ENCODE peak calls at places on chromosomes 6 and 20, in seven cellular contexts. One of them, this sample, is unnamed.

GRCh38 chr6:29414588-29414987 is at the start of gene OR12D1:
- DNase-seq in HTR-8/SVneo: no peak
- DNase-seq in myocyte: no peak
- DNase-seq in caudate nucleus: no peak
- DNase-seq in HFF-Myc: no peak
- DNase-seq in mesothelial cell of epicardium: no peak
- DNase-seq in stimulated activated CD4-positive, alpha-beta T cell treated with anti-CD3 and anti-CD28 coated beads, Interleukin-4, amount 100 ng/mL, for 1 hour: no peak
- DNase-seq in this sample: peak

GRCh38 chr6:38212579-38212978 is 393.1 kb downstream of the ZFAND3 start:
- DNase-seq in myocyte: no peak
- DNase-seq in caudate nucleus: no peak
- DNase-seq in stimulated activated CD4-positive, alpha-beta T cell treated with anti-CD3 and anti-CD28 coated beads, Interleukin-4, amount 100 ng/mL, for 1 hour: no peak
- DNase-seq in HTR-8/SVneo: no peak
- DNase-seq in mesothelial cell of epicardium: no peak
- DNase-seq in HFF-Myc: no peak
- DNase-seq in this sample: peak

GRCh38 chr20:50367739-50368375 is 142.3 kb upstream of the PTPN1 start:
- DNase-seq in myocyte: no peak
- DNase-seq in mesothelial cell of epicardium: no peak
- DNase-seq in HFF-Myc: no peak
- DNase-seq in HTR-8/SVneo: no peak
- DNase-seq in stimulated activated CD4-positive, alpha-beta T cell treated with anti-CD3 and anti-CD28 coated beads, Interleukin-4, amount 100 ng/mL, for 1 hour: no peak
- DNase-seq in caudate nucleus: no peak
- DNase-seq in this sample: no peak

GRCh38 chr6:12200025-12200424 is 90.1 kb upstream of the EDN1 start:
- DNase-seq in HFF-Myc: no peak
- DNase-seq in caudate nucleus: no peak
- DNase-seq in myocyte: no peak
- DNase-seq in mesothelial cell of epicardium: no peak
- DNase-seq in HTR-8/SVneo: no peak
- DNase-seq in stimulated activated CD4-positive, alpha-beta T cell treated with anti-CD3 and anti-CD28 coated beads, Interleukin-4, amount 100 ng/mL, for 1 hour: no peak
- DNase-seq in this sample: no peak

GRCh38 chr6:1625926-1626413 is 16.3 kb downstream of the FOXC1 start:
- DNase-seq in stimulated activated CD4-positive, alpha-beta T cell treated with anti-CD3 and anti-CD28 coated beads, Interleukin-4, amount 100 ng/mL, for 1 hour: no peak
- DNase-seq in HFF-Myc: no peak
- DNase-seq in HTR-8/SVneo: no peak
- DNase-seq in caudate nucleus: no peak
- DNase-seq in mesothelial cell of epicardium: no peak
- DNase-seq in myocyte: no peak
- DNase-seq in this sample: no peak

GRCh38 chr6:135033238-135033637 is 21.4 kb downstream of the HBS1L start:
- DNase-seq in mesothelial cell of epicardium: no peak
- DNase-seq in HFF-Myc: no peak
- DNase-seq in myocyte: no peak
- DNase-seq in caudate nucleus: no peak
- DNase-seq in HTR-8/SVneo: no peak
- DNase-seq in stimulated activated CD4-positive, alpha-beta T cell treated with anti-CD3 and anti-CD28 coated beads, Interleukin-4, amount 100 ng/mL, for 1 hour: no peak
- DNase-seq in this sample: no peak

GRCh38 chr6:80528115-80528514 is 421.6 kb downstream of the BCKDHB start:
- DNase-seq in HFF-Myc: peak
- DNase-seq in myocyte: no peak
- DNase-seq in stimulated activated CD4-positive, alpha-beta T cell treated with anti-CD3 and anti-CD28 coated beads, Interleukin-4, amount 100 ng/mL, for 1 hour: no peak
- DNase-seq in HTR-8/SVneo: no peak
- DNase-seq in caudate nucleus: no peak
- DNase-seq in mesothelial cell of epicardium: no peak
- DNase-seq in this sample: no peak

GRCh38 chr20:18488301-18488700 is 8.7 kb downstream of the RBBP9 start:
- DNase-seq in caudate nucleus: no peak
- DNase-seq in mesothelial cell of epicardium: no peak
- DNase-seq in HTR-8/SVneo: no peak
- DNase-seq in myocyte: no peak
- DNase-seq in stimulated activated CD4-positive, alpha-beta T cell treated with anti-CD3 and anti-CD28 coated beads, Interleukin-4, amount 100 ng/mL, for 1 hour: no peak
- DNase-seq in HFF-Myc: no peak
- DNase-seq in this sample: no peak

GRCh38 chr6:33771342-33772113 is 17.4 kb downstream of the LEMD2 start:
- DNase-seq in HFF-Myc: peak
- DNase-seq in caudate nucleus: no peak
- DNase-seq in stimulated activated CD4-positive, alpha-beta T cell treated with anti-CD3 and anti-CD28 coated beads, Interleukin-4, amount 100 ng/mL, for 1 hour: peak
- DNase-seq in HTR-8/SVneo: peak
- DNase-seq in mesothelial cell of epicardium: peak
- DNase-seq in myocyte: peak
- DNase-seq in this sample: peak

GRCh38 chr6:21479140-21479539 is 114.4 kb upstream of the SOX4 start:
- DNase-seq in myocyte: peak
- DNase-seq in caudate nucleus: no peak
- DNase-seq in HFF-Myc: no peak
- DNase-seq in stimulated activated CD4-positive, alpha-beta T cell treated with anti-CD3 and anti-CD28 coated beads, Interleukin-4, amount 100 ng/mL, for 1 hour: no peak
- DNase-seq in mesothelial cell of epicardium: no peak
- DNase-seq in HTR-8/SVneo: no peak
- DNase-seq in this sample: no peak

GRCh38 chr6:112574190-112574589 is 227.1 kb downstream of the RFPL4B start:
- DNase-seq in myocyte: no peak
- DNase-seq in HFF-Myc: no peak
- DNase-seq in stimulated activated CD4-positive, alpha-beta T cell treated with anti-CD3 and anti-CD28 coated beads, Interleukin-4, amount 100 ng/mL, for 1 hour: no peak
- DNase-seq in caudate nucleus: no peak
- DNase-seq in mesothelial cell of epicardium: no peak
- DNase-seq in HTR-8/SVneo: no peak
- DNase-seq in this sample: peak

GRCh38 chr6:10801224-10801848 is 37.0 kb downstream of the MAK start:
- DNase-seq in myocyte: peak
- DNase-seq in HFF-Myc: peak
- DNase-seq in stimulated activated CD4-positive, alpha-beta T cell treated with anti-CD3 and anti-CD28 coated beads, Interleukin-4, amount 100 ng/mL, for 1 hour: peak
- DNase-seq in HTR-8/SVneo: peak
- DNase-seq in mesothelial cell of epicardium: no peak
- DNase-seq in caudate nucleus: peak
- DNase-seq in this sample: peak

GRCh38 chr6:50815436-50816114 is 3.1 kb upstream of the TFAP2B start:
- DNase-seq in myocyte: peak
- DNase-seq in mesothelial cell of epicardium: no peak
- DNase-seq in caudate nucleus: no peak
- DNase-seq in HTR-8/SVneo: no peak
- DNase-seq in stimulated activated CD4-positive, alpha-beta T cell treated with anti-CD3 and anti-CD28 coated beads, Interleukin-4, amount 100 ng/mL, for 1 hour: no peak
- DNase-seq in HFF-Myc: no peak
- DNase-seq in this sample: no peak

GRCh38 chr20:5827098-5827853 is 77.1 kb downstream of the SHLD1 start:
- DNase-seq in caudate nucleus: no peak
- DNase-seq in mesothelial cell of epicardium: no peak
- DNase-seq in HFF-Myc: no peak
- DNase-seq in stimulated activated CD4-positive, alpha-beta T cell treated with anti-CD3 and anti-CD28 coated beads, Interleukin-4, amount 100 ng/mL, for 1 hour: no peak
- DNase-seq in myocyte: no peak
- DNase-seq in HTR-8/SVneo: no peak
- DNase-seq in this sample: no peak

GRCh38 chr20:4151991-4152695 is 136.8 kb upstream of the RNF24 start:
- DNase-seq in HTR-8/SVneo: no peak
- DNase-seq in caudate nucleus: no peak
- DNase-seq in mesothelial cell of epicardium: no peak
- DNase-seq in myocyte: no peak
- DNase-seq in stimulated activated CD4-positive, alpha-beta T cell treated with anti-CD3 and anti-CD28 coated beads, Interleukin-4, amount 100 ng/mL, for 1 hour: no peak
- DNase-seq in HFF-Myc: no peak
- DNase-seq in this sample: no peak

This sample was measured in neural progenitor cell.